ENCODE peak calls at places on chromosomes 5 and 9, in nine cellular contexts. A, L, C, S, G, K, Q, T and N are unnamed samples.

GRCh38 chr5:125348221-125348692 is 601.8 kb upstream of the ZNF608 start:
- DNase-seq in L (no peak), S (no peak), Q (no peak), K (no peak), T (no peak), C (no peak), A (peak; percentile 72), G (no peak), N (no peak)

GRCh38 chr9:129125478-129125877 is 14.3 kb downstream of the PTPA start:
- DNase-seq in Q (no peak), G (no peak), C (no peak), T (no peak), S (no peak), A (no peak), L (no peak), K (peak; percentile 97), N (no peak)

GRCh38 chr9:128150594-128151342 is 1.5 kb downstream of the LCN2 start:
- DNase-seq in K (no peak), A (no peak), G (no peak), S (no peak), C (no peak), T (peak; percentile 36), Q (peak; percentile 77), L (no peak), N (no peak)

GRCh38 chr9:97767891-97768290 is 70.8 kb upstream of the XPA start:
- DNase-seq in T (no peak), C (no peak), Q (no peak), G (no peak), L (no peak), S (no peak), K (no peak), A (no peak), N (no peak)

GRCh38 chr9:137372693-137373610 is 50.0 kb downstream of the EXD3 start:
- DNase-seq in A (no peak), L (no peak), Q (no peak), S (no peak), K (no peak), C (no peak), G (no peak), T (no peak), N (no peak)

GRCh38 chr5:172573986-172574844 is 66.8 kb upstream of the NEURL1B start:
- DNase-seq in C (no peak), T (no peak), Q (no peak), G (peak; percentile 18), A (no peak), L (no peak), S (no peak), K (no peak), N (no peak)

GRCh38 chr5:66660401-66660800 is 64.2 kb downstream of the MAST4 start:
- DNase-seq in A (no peak), L (no peak), K (no peak), C (no peak), T (no peak), S (no peak), G (no peak), Q (no peak), N (no peak)

GRCh38 chr5:3305432-3305831 is 290.2 kb upstream of the IRX1 start:
- DNase-seq in T (no peak), S (no peak), Q (no peak), A (no peak), L (no peak), G (no peak), C (no peak), K (no peak), N (no peak)